ENCODE peak calls at places on chromosomes 2 and 18, in ten cellular contexts. One of them, this sample, is unnamed. For H3K4me1, the result is how much of the 10 kb centered on the place peaks cover.

GRCh38 chr2:165898381-165898780 is 55.2 kb downstream of the TTC21B start:
- DNase-seq in sigmoid colon: no peak
- DNase-seq in adrenal gland: no peak
- DNase-seq in kidney: no peak
- DNase-seq in transverse colon: no peak
- DNase-seq in heart right ventricle: no peak
- DNase-seq in breast epithelium: peak
- DNase-seq in PC-3: peak
- DNase-seq in fibroblast of lung: no peak
- DNase-seq in A673: no peak
- DNase-seq in this sample: no peak

GRCh38 chr2:46651363-46652099 is 172.2 kb downstream of the TMEM247 start:
- DNase-seq in sigmoid colon: no peak
- DNase-seq in adrenal gland: peak
- DNase-seq in kidney: no peak
- DNase-seq in transverse colon: no peak
- DNase-seq in heart right ventricle: peak
- DNase-seq in breast epithelium: no peak
- DNase-seq in PC-3: no peak
- DNase-seq in fibroblast of lung: peak
- DNase-seq in A673: no peak
- DNase-seq in this sample: no peak

GRCh38 chr2:187143537-187143936 is 294.6 kb upstream of the ZSWIM2 start:
- DNase-seq in sigmoid colon: no peak
- DNase-seq in adrenal gland: no peak
- DNase-seq in kidney: no peak
- DNase-seq in transverse colon: no peak
- DNase-seq in heart right ventricle: no peak
- DNase-seq in breast epithelium: no peak
- DNase-seq in PC-3: no peak
- DNase-seq in fibroblast of lung: no peak
- DNase-seq in A673: no peak
- DNase-seq in this sample: no peak

GRCh38 chr2:150282821-150283309 is 204.6 kb downstream of the RND3 start:
- DNase-seq in sigmoid colon: no peak
- DNase-seq in adrenal gland: peak
- DNase-seq in kidney: no peak
- DNase-seq in transverse colon: no peak
- DNase-seq in heart right ventricle: no peak
- DNase-seq in breast epithelium: peak
- DNase-seq in PC-3: no peak
- DNase-seq in fibroblast of lung: peak
- DNase-seq in A673: no peak
- DNase-seq in this sample: no peak

GRCh38 chr2:37344453-37345361 is at the start of gene QPCT:
- DNase-seq in sigmoid colon: peak
- DNase-seq in adrenal gland: peak
- DNase-seq in kidney: peak
- DNase-seq in transverse colon: peak
- DNase-seq in heart right ventricle: peak
- DNase-seq in breast epithelium: no peak
- DNase-seq in PC-3: no peak
- DNase-seq in fibroblast of lung: peak
- DNase-seq in A673: peak
- DNase-seq in this sample: peak

GRCh38 chr2:73091696-73092095 is 20.2 kb upstream of the SFXN5 start:
- DNase-seq in sigmoid colon: no peak
- DNase-seq in adrenal gland: no peak
- DNase-seq in kidney: peak
- DNase-seq in transverse colon: no peak
- DNase-seq in heart right ventricle: no peak
- DNase-seq in breast epithelium: no peak
- DNase-seq in PC-3: no peak
- DNase-seq in fibroblast of lung: no peak
- DNase-seq in A673: no peak
- DNase-seq in this sample: no peak

GRCh38 chr2:10448646-10449480 is 736 bp upstream of the ODC1 start:
- DNase-seq in sigmoid colon: peak
- DNase-seq in adrenal gland: peak
- DNase-seq in kidney: peak
- DNase-seq in transverse colon: peak
- DNase-seq in heart right ventricle: peak
- DNase-seq in breast epithelium: peak
- DNase-seq in PC-3: peak
- DNase-seq in fibroblast of lung: peak
- DNase-seq in A673: peak
- DNase-seq in this sample: peak

GRCh38 chr18:76691800-76692199 is 130.6 kb upstream of the ZNF236 start:
- DNase-seq in sigmoid colon: peak
- DNase-seq in adrenal gland: no peak
- DNase-seq in kidney: no peak
- DNase-seq in transverse colon: no peak
- DNase-seq in heart right ventricle: no peak
- DNase-seq in breast epithelium: no peak
- DNase-seq in PC-3: no peak
- DNase-seq in fibroblast of lung: no peak
- DNase-seq in A673: no peak
- DNase-seq in this sample: no peak

GRCh38 chr2:23592061-23592685 is 207.2 kb downstream of the KLHL29 start:
- DNase-seq in sigmoid colon: no peak
- DNase-seq in adrenal gland: no peak
- DNase-seq in kidney: peak
- DNase-seq in transverse colon: no peak
- DNase-seq in heart right ventricle: no peak
- DNase-seq in breast epithelium: no peak
- DNase-seq in PC-3: no peak
- DNase-seq in fibroblast of lung: no peak
- DNase-seq in A673: no peak
- DNase-seq in this sample: no peak

GRCh38 chr2:23593396-23594078 is 208.6 kb downstream of the KLHL29 start:
- DNase-seq in sigmoid colon: peak
- DNase-seq in adrenal gland: no peak
- DNase-seq in kidney: peak
- DNase-seq in transverse colon: no peak
- DNase-seq in heart right ventricle: no peak
- DNase-seq in breast epithelium: no peak
- DNase-seq in PC-3: no peak
- DNase-seq in fibroblast of lung: no peak
- DNase-seq in A673: no peak
- DNase-seq in this sample: no peak

GRCh38 chr2:23591111-23591510 is 206.1 kb downstream of the KLHL29 start:
- DNase-seq in sigmoid colon: peak
- DNase-seq in adrenal gland: no peak
- DNase-seq in kidney: peak
- DNase-seq in transverse colon: no peak
- DNase-seq in heart right ventricle: no peak
- DNase-seq in breast epithelium: no peak
- DNase-seq in PC-3: no peak
- DNase-seq in fibroblast of lung: no peak
- DNase-seq in A673: no peak
- DNase-seq in this sample: no peak

GRCh38 chr2:23594079-23594494 is 209.1 kb downstream of the KLHL29 start:
- DNase-seq in sigmoid colon: peak
- DNase-seq in adrenal gland: no peak
- DNase-seq in kidney: peak
- DNase-seq in transverse colon: peak
- DNase-seq in heart right ventricle: no peak
- DNase-seq in breast epithelium: peak
- DNase-seq in PC-3: no peak
- DNase-seq in fibroblast of lung: no peak
- DNase-seq in A673: no peak
- DNase-seq in this sample: no peak

GRCh38 chr2:23592898-23593297 is 207.9 kb downstream of the KLHL29 start:
- DNase-seq in sigmoid colon: no peak
- DNase-seq in adrenal gland: no peak
- DNase-seq in kidney: no peak
- DNase-seq in transverse colon: no peak
- DNase-seq in heart right ventricle: no peak
- DNase-seq in breast epithelium: no peak
- DNase-seq in PC-3: no peak
- DNase-seq in fibroblast of lung: no peak
- DNase-seq in A673: no peak
- DNase-seq in this sample: no peak
- H3K4me1 ChIP-seq in sigmoid colon: under half
- H3K4me1 ChIP-seq in adrenal gland: under half
- H3K4me1 ChIP-seq in kidney: under half
- H3K4me1 ChIP-seq in transverse colon: under half
- H3K4me1 ChIP-seq in heart right ventricle: under half
- H3K4me1 ChIP-seq in breast epithelium: under half
- H3K4me1 ChIP-seq in PC-3: under half
- H3K4me1 ChIP-seq in fibroblast of lung: under half
- H3K4me1 ChIP-seq in A673: under half
- H3K4me1 ChIP-seq in this sample: under half

DNA sequence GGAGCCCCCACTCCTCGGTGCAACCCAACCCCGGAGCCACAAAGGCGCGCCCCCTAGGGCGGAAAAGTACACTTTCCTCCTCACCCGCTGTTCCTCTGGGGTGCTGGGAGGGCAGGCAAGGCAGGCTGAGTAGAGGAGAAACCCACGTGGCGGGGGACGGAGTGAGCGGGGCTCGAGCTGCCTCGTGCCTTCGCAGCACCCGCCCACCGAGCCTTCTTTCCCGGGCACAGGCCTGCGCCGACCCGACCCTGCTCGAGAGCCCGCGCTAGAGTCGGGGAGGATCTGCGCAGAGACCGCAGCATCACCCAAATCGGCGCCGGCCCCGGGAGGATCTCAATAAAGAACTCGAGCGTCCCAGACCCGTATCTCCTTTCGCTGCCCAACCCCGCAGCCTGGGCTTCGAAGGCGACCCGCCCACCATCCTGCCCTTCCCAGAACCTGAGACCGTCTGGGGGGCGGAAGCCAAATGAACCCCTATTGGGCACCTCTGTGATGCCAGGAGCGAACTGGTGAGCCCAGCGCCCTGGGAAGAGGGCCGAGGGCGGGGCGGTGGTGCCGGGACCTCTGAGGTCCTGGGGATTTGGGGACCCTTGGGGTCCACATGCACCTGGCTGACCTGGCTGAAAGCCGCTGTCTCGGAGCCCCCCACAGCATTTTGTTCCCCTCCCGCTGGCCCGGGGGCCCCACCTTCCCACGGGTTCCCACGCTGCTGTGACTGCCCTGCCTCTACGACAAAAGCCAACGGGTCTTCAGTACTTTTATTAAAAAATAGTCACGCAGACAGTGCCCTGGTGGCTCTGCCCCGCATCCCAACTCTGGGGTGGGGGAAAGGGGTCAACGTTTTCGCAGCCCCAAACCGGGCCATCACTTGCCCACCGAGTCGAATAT is 1.3 kb downstream of the UCN start:
- DNase-seq in sigmoid colon: no peak
- DNase-seq in adrenal gland: no peak
- DNase-seq in kidney: peak
- DNase-seq in transverse colon: no peak
- DNase-seq in heart right ventricle: no peak
- DNase-seq in breast epithelium: no peak
- DNase-seq in PC-3: no peak
- DNase-seq in fibroblast of lung: no peak
- DNase-seq in A673: peak
- DNase-seq in this sample: no peak
- TF ChIP-seq CTCF in sigmoid colon: no peak
- TF ChIP-seq CTCF in adrenal gland: no peak
- TF ChIP-seq CTCF in kidney: no peak
- TF ChIP-seq CTCF in transverse colon: no peak
- TF ChIP-seq CTCF in heart right ventricle: no peak
- TF ChIP-seq CTCF in breast epithelium: no peak
- TF ChIP-seq CTCF in PC-3: no peak
- TF ChIP-seq CTCF in fibroblast of lung: peak
- TF ChIP-seq CTCF in A673: peak
- TF ChIP-seq CTCF in this sample: no peak

DNA sequence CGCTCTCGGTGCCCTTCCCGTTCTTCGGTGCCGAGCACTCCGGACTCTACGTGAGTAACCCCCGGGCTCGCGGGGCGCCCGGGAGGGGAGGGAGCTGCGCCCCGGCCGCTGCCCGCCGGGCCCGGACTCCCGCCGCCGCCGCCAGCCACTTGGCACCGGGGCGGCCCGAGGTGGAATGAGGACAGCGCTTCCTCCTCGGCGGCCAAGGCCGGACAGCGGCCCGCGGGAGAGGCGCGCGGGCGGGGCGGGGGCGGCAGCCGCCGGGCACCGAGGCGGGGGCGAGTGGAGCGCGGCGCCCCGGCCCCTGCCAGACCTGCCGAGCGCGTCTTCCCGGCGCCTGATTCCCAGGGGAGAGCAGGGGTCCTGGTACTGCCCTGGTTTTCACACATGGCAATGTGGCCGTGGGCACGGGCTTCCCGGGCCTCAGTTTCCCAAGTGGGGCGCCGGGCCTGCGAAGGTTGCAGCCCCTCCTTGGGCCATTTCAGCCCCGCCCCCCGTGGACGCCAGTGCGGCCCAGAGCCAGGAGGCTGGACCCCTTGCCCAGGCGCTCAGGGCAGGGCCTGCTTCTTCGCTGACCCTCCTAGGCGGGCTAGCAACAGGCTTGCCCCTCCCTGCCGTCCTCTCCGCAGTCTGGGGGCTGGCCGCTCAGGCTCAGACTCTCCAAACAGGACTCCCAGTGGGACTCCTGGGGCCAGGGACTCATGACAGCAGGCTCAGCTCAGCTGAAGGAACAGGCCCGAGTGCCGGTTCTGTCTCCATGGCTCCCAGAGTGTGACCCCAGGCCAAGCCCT is 778 bp downstream of the SNED1 start:
- DNase-seq in sigmoid colon: peak
- DNase-seq in adrenal gland: peak
- DNase-seq in kidney: peak
- DNase-seq in transverse colon: peak
- DNase-seq in heart right ventricle: no peak
- DNase-seq in breast epithelium: peak
- DNase-seq in PC-3: no peak
- DNase-seq in fibroblast of lung: peak
- DNase-seq in A673: no peak
- DNase-seq in this sample: peak
- H3K4me3 ChIP-seq in sigmoid colon: peak
- H3K4me3 ChIP-seq in adrenal gland: peak
- H3K4me3 ChIP-seq in kidney: peak
- H3K4me3 ChIP-seq in transverse colon: peak
- H3K4me3 ChIP-seq in heart right ventricle: peak
- H3K4me3 ChIP-seq in breast epithelium: peak
- H3K4me3 ChIP-seq in PC-3: peak
- H3K4me3 ChIP-seq in fibroblast of lung: peak
- H3K4me3 ChIP-seq in A673: peak
- H3K4me3 ChIP-seq in this sample: peak

GRCh38 chr2:230874456-230874855 is 9.7 kb downstream of the ITM2C start:
- DNase-seq in sigmoid colon: peak
- DNase-seq in adrenal gland: no peak
- DNase-seq in kidney: peak
- DNase-seq in transverse colon: no peak
- DNase-seq in heart right ventricle: no peak
- DNase-seq in breast epithelium: no peak
- DNase-seq in PC-3: no peak
- DNase-seq in fibroblast of lung: no peak
- DNase-seq in A673: no peak
- DNase-seq in this sample: no peak

GRCh38 chr2:230871361-230872150 is 6.8 kb downstream of the ITM2C start:
- DNase-seq in sigmoid colon: no peak
- DNase-seq in adrenal gland: no peak
- DNase-seq in kidney: peak
- DNase-seq in transverse colon: no peak
- DNase-seq in heart right ventricle: no peak
- DNase-seq in breast epithelium: no peak
- DNase-seq in PC-3: no peak
- DNase-seq in fibroblast of lung: no peak
- DNase-seq in A673: no peak
- DNase-seq in this sample: no peak

GRCh38 chr2:230872151-230872967 is 7.6 kb downstream of the ITM2C start:
- DNase-seq in sigmoid colon: no peak
- DNase-seq in adrenal gland: no peak
- DNase-seq in kidney: peak
- DNase-seq in transverse colon: no peak
- DNase-seq in heart right ventricle: no peak
- DNase-seq in breast epithelium: no peak
- DNase-seq in PC-3: no peak
- DNase-seq in fibroblast of lung: no peak
- DNase-seq in A673: no peak
- DNase-seq in this sample: no peak

GRCh38 chr2:230873670-230874401 is 9.1 kb downstream of the ITM2C start:
- DNase-seq in sigmoid colon: no peak
- DNase-seq in adrenal gland: no peak
- DNase-seq in kidney: peak
- DNase-seq in transverse colon: peak
- DNase-seq in heart right ventricle: no peak
- DNase-seq in breast epithelium: no peak
- DNase-seq in PC-3: no peak
- DNase-seq in fibroblast of lung: no peak
- DNase-seq in A673: no peak
- DNase-seq in this sample: no peak

DNA sequence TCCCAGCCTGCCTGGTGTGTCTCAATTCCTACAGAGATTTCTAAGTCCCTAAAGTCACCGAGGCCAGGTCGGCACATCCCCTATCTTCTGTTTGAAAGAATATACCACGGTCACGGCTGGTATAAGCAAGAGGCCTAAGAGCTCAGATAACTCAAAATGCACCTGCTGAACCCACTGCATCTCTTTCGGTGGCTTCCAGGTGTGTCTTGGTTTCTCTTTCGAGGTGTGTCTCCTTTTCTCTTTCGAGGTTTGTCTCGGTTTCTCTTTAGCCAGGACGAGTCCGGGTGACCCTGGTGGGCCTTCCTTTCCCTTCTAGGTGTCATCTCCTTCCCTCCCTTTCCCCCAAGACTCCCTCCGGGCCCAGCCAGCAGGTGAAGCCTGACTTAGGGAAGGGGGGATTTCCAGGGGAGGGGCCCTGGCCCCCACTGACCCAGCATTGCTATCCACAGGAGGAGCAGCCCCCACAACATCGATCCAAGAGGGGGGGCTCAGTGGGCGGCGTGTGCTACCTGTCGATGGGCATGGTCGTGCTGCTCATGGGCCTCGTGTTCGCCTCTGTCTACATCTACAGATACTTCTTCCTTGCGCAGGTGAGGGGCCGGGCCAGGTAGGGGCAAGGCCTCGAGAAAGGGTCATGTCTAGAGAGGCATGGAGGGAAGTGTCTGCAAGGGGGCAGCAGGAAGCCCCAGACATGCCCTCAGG is 8.4 kb downstream of the ITM2C start:
- DNase-seq in sigmoid colon: no peak
- DNase-seq in adrenal gland: no peak
- DNase-seq in kidney: no peak
- DNase-seq in transverse colon: peak
- DNase-seq in heart right ventricle: no peak
- DNase-seq in breast epithelium: no peak
- DNase-seq in PC-3: no peak
- DNase-seq in fibroblast of lung: no peak
- DNase-seq in A673: no peak
- DNase-seq in this sample: no peak
- H3K4me1 ChIP-seq in sigmoid colon: under half
- H3K4me1 ChIP-seq in adrenal gland: under half
- H3K4me1 ChIP-seq in kidney: under half
- H3K4me1 ChIP-seq in transverse colon: half or more
- H3K4me1 ChIP-seq in heart right ventricle: under half
- H3K4me1 ChIP-seq in breast epithelium: under half
- H3K4me1 ChIP-seq in PC-3: under half
- H3K4me1 ChIP-seq in fibroblast of lung: under half
- H3K4me1 ChIP-seq in A673: under half
- H3K4me1 ChIP-seq in this sample: under half